ENCODE peak calls at places on chromosomes 7 and 10, in seven cellular contexts. M is cardiac muscle cell, E is HFF-Myc, S is bronchial epithelial cell, P is spleen, V is endodermal cell, J is mucosa of descending colon. C is an unnamed sample.
A peak's percentile ranks its signal among the peaks of the same experiment; 100 is the strongest.

GRCh38 chr10:70578371-70578947 is 24.1 kb downstream of the PRF1 start:
- DNase-seq in J (no peak), S (peak; percentile 97), P (no peak), V (no peak), M (peak; percentile 60), E (no peak), C (no peak)

GRCh38 chr7:83468251-83468739 is 180.6 kb downstream of the SEMA3E start:
- DNase-seq in E (peak; percentile 98), M (peak; percentile 98), J (peak; percentile 52), V (peak; percentile 85), S (peak; percentile 99), P (no peak), C (no peak)

GRCh38 chr7:44431091-44431608 is 59.3 kb downstream of the NUDCD3 start:
- DNase-seq in V (peak; percentile 87), J (no peak), S (no peak), M (no peak), P (no peak), E (no peak), C (no peak)

GRCh38 chr10:119859422-119860258 is 13.0 kb downstream of the MCMBP start:
- DNase-seq in P (no peak), V (no peak), S (peak; percentile 70), J (no peak), M (peak; percentile 65), E (no peak), C (no peak)

GRCh38 chr7:7118822-7119221 is 63.5 kb upstream of the C1GALT1 start:
- DNase-seq in S (no peak), J (no peak), V (no peak), P (no peak), E (no peak), M (no peak), C (no peak)

GRCh38 chr10:113463777-113464176 is 89.1 kb upstream of the HABP2 start:
- DNase-seq in V (no peak), M (no peak), J (no peak), E (no peak), P (no peak), S (no peak), C (peak; percentile 57)

GRCh38 chr7:79425665-79426064 is 27.8 kb downstream of the MAGI2 start:
- DNase-seq in V (no peak), J (no peak), S (no peak), P (no peak), E (no peak), M (no peak), C (no peak)

GRCh38 chr7:23205861-23206510 is 24.1 kb downstream of the NUP42 start:
- DNase-seq in M (peak; percentile 61), J (no peak), P (no peak), S (no peak), E (no peak), V (no peak), C (no peak)

GRCh38 chr10:27947513-27947912 is 51.4 kb downstream of the ODAD2 start:
- DNase-seq in S (no peak), V (no peak), E (no peak), J (no peak), M (no peak), P (no peak), C (no peak)

GRCh38 chr7:18530224-18531179 is 35.0 kb downstream of the HDAC9 start:
- DNase-seq in V (no peak), M (no peak), P (no peak), E (no peak), S (no peak), J (no peak), C (no peak)

GRCh38 chr10:122568551-122568950 is 8.0 kb downstream of the DMBT1 start:
- DNase-seq in V (no peak), S (no peak), J (no peak), E (no peak), M (no peak), P (peak; percentile 58), C (no peak)

GRCh38 chr10:76435154-76435553 is 1003.7 kb downstream of the LRMDA start:
- DNase-seq in J (no peak), V (no peak), S (no peak), M (no peak), P (no peak), E (no peak), C (no peak)
- TF ChIP-seq CTCF in J (no peak), V (peak; percentile 63), S (peak; percentile 2), M (no peak), P (no peak), E (peak; percentile 4), C (no peak)

DNA sequence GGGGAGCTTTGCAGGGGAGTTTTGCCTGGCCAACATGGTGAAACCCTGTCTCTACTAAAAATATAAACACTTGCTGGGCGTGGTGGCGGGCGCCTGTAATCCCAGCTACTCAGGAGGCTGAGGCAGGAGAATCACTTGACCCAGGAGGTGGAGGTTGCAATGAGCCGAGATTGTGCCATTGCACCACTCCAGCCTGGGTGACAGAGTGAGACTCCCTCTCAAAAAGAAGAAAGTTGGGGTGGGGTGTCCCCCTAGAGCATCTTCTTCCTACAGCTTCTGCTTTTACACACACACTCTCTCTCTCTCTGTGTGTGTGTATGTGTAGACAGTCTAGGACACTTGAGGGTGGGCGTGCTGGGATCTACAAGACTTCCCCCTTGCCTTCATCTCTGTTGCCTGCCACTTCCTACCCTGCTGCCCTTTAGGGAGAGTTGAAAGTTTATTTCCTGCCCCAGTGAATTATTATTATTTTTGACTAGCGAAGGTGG is 21.7 kb downstream of the PLAU start:
- DNase-seq in E (no peak), S (no peak), P (no peak), J (no peak), V (no peak), M (no peak), C (no peak)
- TF ChIP-seq CTCF in E (no peak), S (no peak), P (no peak), J (no peak), V (no peak), M (no peak), C (no peak)

GRCh38 chr7:87032604-87033003 is 26.9 kb downstream of the ELAPOR2 start:
- DNase-seq in M (no peak), V (no peak), P (no peak), S (no peak), E (no peak), J (no peak), C (no peak)
- TF ChIP-seq CTCF in M (no peak), V (no peak), P (no peak), S (no peak), E (no peak), J (no peak), C (no peak)

DNA sequence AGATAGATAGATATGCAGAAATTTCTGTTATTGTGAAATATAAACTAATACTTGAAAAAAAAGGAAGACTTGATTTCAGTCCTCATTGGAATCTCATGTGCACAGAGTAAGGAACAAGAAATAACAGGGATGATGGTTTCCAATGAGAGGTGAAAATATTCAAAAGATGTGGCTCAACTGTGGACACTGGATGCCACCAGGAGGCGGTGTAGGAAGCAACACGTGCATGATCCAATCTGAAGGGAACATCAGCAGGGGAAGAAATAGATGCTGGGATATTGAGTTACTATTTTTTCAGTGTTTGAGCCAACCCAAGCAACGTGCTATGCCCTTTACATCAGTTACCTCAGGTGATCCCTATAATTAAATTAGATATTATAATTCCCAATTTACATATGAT is 710.8 kb upstream of the LRRTM3 start:
- DNase-seq in P (no peak), S (no peak), V (peak; percentile 67), J (no peak), M (no peak), E (no peak), C (no peak)
- TF ChIP-seq CTCF in P (no peak), S (peak; percentile 17), V (peak; percentile 77), J (no peak), M (no peak), E (no peak), C (no peak)

DNA sequence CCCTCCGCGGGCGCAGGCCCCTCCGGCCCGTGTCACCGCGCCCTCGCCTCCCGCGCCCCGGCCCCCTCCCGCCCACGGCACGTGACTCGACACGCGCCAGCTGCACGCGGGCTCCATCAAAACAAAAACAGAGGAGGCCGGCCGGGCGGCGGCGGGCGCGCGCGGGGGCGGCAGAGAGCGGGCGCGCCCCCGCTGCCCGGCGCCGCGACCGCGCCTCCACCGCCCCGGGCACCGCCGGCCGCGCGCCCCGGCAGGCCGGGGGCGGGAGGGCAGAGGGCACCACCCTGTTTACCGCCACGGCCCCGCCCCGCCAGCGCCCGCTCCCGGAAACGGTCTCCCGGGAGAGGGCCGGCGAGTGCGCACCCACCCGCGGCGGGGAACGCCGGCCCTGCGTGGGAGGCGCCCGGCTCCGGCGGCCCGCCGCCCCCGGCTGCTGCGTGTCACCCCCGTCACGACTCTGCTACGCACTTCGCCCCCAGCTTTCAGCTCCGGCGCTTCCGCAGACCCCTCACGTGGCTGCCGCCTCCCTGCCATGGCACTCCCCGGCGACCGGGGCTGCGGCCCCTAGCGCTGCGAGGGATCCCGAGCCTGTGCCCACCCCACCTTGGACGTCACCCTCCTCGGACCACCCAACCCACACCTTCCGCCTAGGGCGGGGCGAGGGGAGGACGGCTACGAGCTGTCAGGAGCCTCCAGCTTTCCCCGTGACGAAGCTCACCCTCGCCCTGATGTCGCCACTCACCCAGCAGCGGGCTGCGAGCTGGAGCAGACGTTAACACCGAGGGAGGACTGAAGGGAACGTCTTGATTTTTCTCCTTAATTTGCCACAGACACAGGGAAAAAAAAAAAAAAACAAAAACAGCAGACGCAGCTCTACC is 221.6 kb upstream of the MKLN1 start:
- DNase-seq in S (peak; percentile 55), P (peak; percentile 97), E (no peak), J (peak; percentile 91), V (peak; percentile 89), M (peak; percentile 84), C (peak; percentile 94)
- TF ChIP-seq CTCF in S (no peak), P (no peak), E (no peak), J (no peak), V (no peak), M (no peak), C (no peak)

DNA sequence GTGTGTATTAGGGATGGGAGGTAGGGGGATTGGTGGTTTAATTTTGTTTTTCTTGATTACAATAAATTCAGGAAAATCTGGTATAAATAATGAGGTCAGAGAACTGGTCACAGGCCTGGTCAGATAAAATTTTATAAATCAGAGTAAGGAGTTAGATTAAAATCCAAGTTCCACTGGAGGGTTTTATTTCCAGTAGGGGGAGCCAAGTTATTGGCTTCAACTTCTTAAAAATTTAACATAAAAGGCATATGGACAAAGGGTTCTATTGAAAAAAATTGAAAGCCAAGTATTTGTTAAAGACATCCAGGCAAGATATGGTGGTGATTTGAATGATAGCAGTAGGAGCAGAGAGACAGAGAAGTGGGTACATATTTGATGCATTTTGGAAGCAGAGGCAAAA is 763.3 kb downstream of the SORCS1 start:
- DNase-seq in J (no peak), S (peak; percentile 41), V (no peak), E (no peak), M (peak; percentile 38), P (no peak), C (no peak)
- TF ChIP-seq CTCF in J (no peak), S (peak; percentile 32), V (peak; percentile 72), E (peak; percentile 35), M (peak; percentile 51), P (no peak), C (no peak)

C was measured in esophagus muscularis mucosa.